ENCODE peak calls at places on chromosomes 7 and 10, in five cellular contexts. K is GM03348, P is glomerular endothelial cell, I is GM23338, D is IMR-90. M is an unnamed sample.

GRCh38 chr7:30930621-30931020 is 19.0 kb downstream of the AQP1 start:
- DNase-seq in K (no peak), P (no peak), I (no peak), D (no peak), M (no peak)

GRCh38 chr10:28171468-28172235 is 131.2 kb downstream of the MPP7 start:
- DNase-seq in K (no peak), P (no peak), I (peak), D (peak), M (no peak)

GRCh38 chr7:156655983-156656382 is 15.4 kb downstream of the RNF32 start:
- DNase-seq in K (no peak), P (no peak), I (no peak), D (no peak), M (no peak)

GRCh38 chr7:41038211-41038610 is 664.7 kb downstream of the INHBA start:
- DNase-seq in K (no peak), P (no peak), I (no peak), D (no peak), M (no peak)

GRCh38 chr10:56508562-56508961 is 147.5 kb upstream of the ZWINT start:
- DNase-seq in K (no peak), P (no peak), I (no peak), D (no peak), M (no peak)

GRCh38 chr7:7858559-7858958 is 110.0 kb upstream of the GLCCI1 start:
- DNase-seq in K (no peak), P (no peak), I (no peak), D (no peak), M (no peak)

GRCh38 chr7:143811-144453 is 48.4 kb upstream of the FAM20C start:
- DNase-seq in K (no peak), P (no peak), I (no peak), D (no peak), M (no peak)

GRCh38 chr7:80622531-80622930 is 15.9 kb upstream of the CD36 start:
- DNase-seq in K (peak), P (no peak), I (no peak), D (peak), M (peak)

GRCh38 chr7:92904292-92905131 is 68.1 kb upstream of the CDK6 start:
- DNase-seq in K (peak), P (no peak), I (peak), D (peak), M (peak)

GRCh38 chr10:124717358-124717757 is 26.8 kb downstream of the FAM53B start:
- DNase-seq in K (no peak), P (no peak), I (no peak), D (no peak), M (no peak)